ENCODE peak calls at places on chromosomes 4 and X, in six cellular contexts. S is skeletal muscle cell, W is T-cell, L is islet precursor cell, C is stomach, T is pons. A is an unnamed sample.

GRCh38 chrX:11261260-11261659 is 32.0 kb upstream of the AMELX start:
- DNase-seq in W (no peak), S (no peak), L (no peak), T (no peak), C (no peak), A (no peak)

GRCh38 chr4:39574946-39575345 is 47.7 kb upstream of the UGDH start:
- DNase-seq in W (no peak), C (no peak), T (no peak), S (no peak), L (no peak), A (no peak)

GRCh38 chr4:154471924-154472323 is 19.7 kb downstream of the DCHS2 start:
- DNase-seq in T (no peak), W (no peak), L (no peak), S (no peak), C (no peak), A (no peak)

GRCh38 chrX:19272452-19272851 is 71.3 kb upstream of the PDHA1 start:
- DNase-seq in T (no peak), L (no peak), W (no peak), C (no peak), S (no peak), A (no peak)

GRCh38 chrX:129618997-129619396 is 35.8 kb downstream of the APLN start:
- DNase-seq in S (no peak), T (no peak), W (no peak), L (no peak), C (peak), A (no peak)

GRCh38 chrX:108590496-108590895 is 145.9 kb downstream of the IRS4 start:
- DNase-seq in C (no peak), T (no peak), W (no peak), L (no peak), S (no peak), A (no peak)

GRCh38 chr4:139658185-139658584 is 7.4 kb upstream of the MGST2 start:
- DNase-seq in T (no peak), S (no peak), L (no peak), W (no peak), C (no peak), A (no peak)

GRCh38 chr4:61619528-61619927 is 419.4 kb downstream of the ADGRL3 start:
- DNase-seq in C (no peak), T (no peak), W (no peak), L (no peak), S (no peak), A (no peak)

GRCh38 chr4:158020175-158020574 is 152.7 kb downstream of the GASK1B start:
- DNase-seq in T (peak), L (peak), C (no peak), S (peak), W (no peak), A (no peak)

GRCh38 chr4:2576290-2576689 is 39.8 kb downstream of the FAM193A start:
- DNase-seq in S (no peak), L (no peak), W (no peak), T (no peak), C (no peak), A (no peak)

A was measured in cortex of kidney.